ENCODE peak calls at places on chromosomes 5 and 9, in nine cellular contexts. P, H, O, M, T, I, D, S and Z are unnamed samples.

GRCh38 chr9:89021154-89021803 is 30.0 kb downstream of the S1PR3 start:
- DNase-seq in P (no peak), H (no peak), O (no peak), M (peak; percentile 41), T (peak; percentile 57), I (peak; percentile 78), D (no peak), S (no peak), Z (no peak)

GRCh38 chr9:88746744-88747398 is 211.9 kb downstream of the NXNL2 start:
- DNase-seq in P (no peak), H (peak; percentile 63), O (no peak), M (no peak), T (no peak), I (no peak), D (no peak), S (no peak), Z (no peak)

GRCh38 chr9:98219364-98219716 is 26.9 kb upstream of the CORO2A start:
- DNase-seq in P (no peak), H (no peak), O (no peak), M (no peak), T (no peak), I (no peak), D (no peak), S (no peak), Z (no peak)

GRCh38 chr5:170221319-170221718 is 11.5 kb upstream of the C5orf58 start:
- DNase-seq in P (no peak), H (no peak), O (no peak), M (no peak), T (no peak), I (no peak), D (no peak), S (no peak), Z (peak; percentile 5)

GRCh38 chr5:79416499-79416898 is 97.4 kb downstream of the HOMER1 start:
- DNase-seq in P (no peak), H (no peak), O (peak; percentile 51), M (no peak), T (peak; percentile 14), I (no peak), D (no peak), S (no peak), Z (peak; percentile 62)

GRCh38 chr5:9244417-9244816 is 301.5 kb downstream of the SEMA5A start:
- DNase-seq in P (no peak), H (no peak), O (no peak), M (no peak), T (no peak), I (peak; percentile 8), D (no peak), S (no peak), Z (no peak)

GRCh38 chr9:133818444-133818843 is 80.3 kb upstream of the SARDH start:
- DNase-seq in P (no peak), H (no peak), O (no peak), M (no peak), T (no peak), I (no peak), D (no peak), S (no peak), Z (no peak)

GRCh38 chr9:35962126-35962906 is 4.4 kb upstream of the OR2S2 start:
- DNase-seq in P (no peak), H (peak; percentile 90), O (no peak), M (no peak), T (no peak), I (no peak), D (no peak), S (no peak), Z (no peak)

GRCh38 chr5:61132559-61132958 is 29.7 kb downstream of the SMIM15 start:
- DNase-seq in P (no peak), H (no peak), O (no peak), M (no peak), T (no peak), I (no peak), D (no peak), S (peak; percentile 44), Z (no peak)

GRCh38 chr9:126057869-126058467 is 268.7 kb upstream of the MVB12B start:
- DNase-seq in P (no peak), H (no peak), O (no peak), M (no peak), T (no peak), I (no peak), D (no peak), S (no peak), Z (no peak)